ENCODE peak calls at places on chromosomes 5 and 9, in five cellular contexts. L, A, H, K and O are unnamed samples.

GRCh38 chr9:18480649-18481048 is 6.7 kb downstream of the ADAMTSL1 start:
- ATAC-seq in L (peak), H (no peak), A (no peak), K (no peak), O (no peak)

GRCh38 chr5:218457-219289 is 553 bp downstream of the SDHA start:
- ATAC-seq in L (peak), K (peak), H (peak), A (peak), O (peak)

GRCh38 chr5:115487168-115487567 is 57.4 kb downstream of the FEM1C start:
- ATAC-seq in A (no peak), H (no peak), K (no peak), L (no peak), O (no peak)

GRCh38 chr5:11793396-11793795 is 110.8 kb downstream of the CTNND2 start:
- ATAC-seq in A (no peak), K (no peak), H (no peak), L (no peak), O (no peak)

GRCh38 chr9:35001285-35001677 is 11.7 kb downstream of the DNAJB5 start:
- ATAC-seq in H (peak), L (no peak), A (no peak), K (no peak), O (peak)

GRCh38 chr9:122180633-122181032 is 20.9 kb downstream of the MORN5 start:
- ATAC-seq in L (no peak), K (no peak), A (no peak), H (peak), O (peak)

GRCh38 chr5:149387081-149387611 is 8.1 kb upstream of the IL17B start:
- ATAC-seq in L (peak), K (no peak), H (no peak), A (no peak), O (no peak)

GRCh38 chr5:1795506-1795905 is 4.1 kb downstream of the MRPL36 start:
- ATAC-seq in H (no peak), L (no peak), K (no peak), A (no peak), O (no peak)

GRCh38 chr9:89720721-89721660 is 116.2 kb downstream of the GADD45G start:
- ATAC-seq in A (no peak), H (no peak), L (peak), K (no peak), O (no peak)

GRCh38 chr5:109876030-109876726 is 186.5 kb downstream of the MAN2A1 start:
- ATAC-seq in L (no peak), A (peak), K (peak), H (no peak), O (no peak)

GRCh38 chr9:35636135-35636876 is 14.4 kb downstream of the SIT1 start:
- ATAC-seq in H (no peak), L (no peak), A (no peak), K (no peak), O (no peak)

GRCh38 chr9:128124873-128125574 is 2.5 kb downstream of the PTGES2 start:
- ATAC-seq in H (no peak), A (no peak), K (no peak), L (no peak), O (no peak)

GRCh38 chr5:40191041-40191550 is 488.6 kb upstream of the PTGER4 start:
- ATAC-seq in L (no peak), H (no peak), K (no peak), A (no peak), O (no peak)

GRCh38 chr5:158987231-158987630 is 112.5 kb downstream of the EBF1 start:
- ATAC-seq in K (no peak), H (no peak), L (no peak), A (no peak), O (no peak)

GRCh38 chr5:128905225-128906110 is 59.8 kb upstream of the SLC27A6 start:
- ATAC-seq in K (no peak), A (peak), L (peak), H (peak), O (peak)

GRCh38 chr5:110909415-110909814 is 162.1 kb upstream of the TSLP start:
- ATAC-seq in K (no peak), A (no peak), H (no peak), L (no peak), O (no peak)

GRCh38 chr9:86321373-86321772 is 32.8 kb downstream of the TUT7 start:
- ATAC-seq in A (no peak), L (no peak), H (no peak), K (no peak), O (peak)

GRCh38 chr5:142386151-142387021 is 61.6 kb upstream of the SPRY4 start:
- ATAC-seq in A (no peak), K (no peak), L (no peak), H (peak), O (no peak)

GRCh38 chr9:70563010-70563409 is 148.6 kb upstream of the KLF9 start:
- ATAC-seq in L (no peak), K (no peak), H (no peak), A (no peak), O (no peak)

GRCh38 chr9:111481885-111482636 is 2.1 kb downstream of the ECPAS start:
- ATAC-seq in L (no peak), A (no peak), H (no peak), K (no peak), O (peak)